ENCODE peak calls at places on chromosomes 4 and X, in seven cellular contexts. One of them, this sample, is unnamed.

GRCh38 chr4:2255501-2256155 is 6.3 kb downstream of the MXD4 start:
- DNase-seq in dorsolateral prefrontal cortex: peak; percentile 29
- DNase-seq in activated naive CD4-positive, alpha-beta T cell treated with anti-CD3 and anti-CD28 coated beads, Interleukin-2, amount 10 ng/mL, durations not matched to agents 7 days and 5 days: peak; percentile 17
- DNase-seq in GM12892: peak; percentile 11
- DNase-seq in T-cell: no peak
- DNase-seq in iris pigment epithelial cell: peak; percentile 45
- DNase-seq in ascending aorta: peak; percentile 11
- DNase-seq in this sample: no peak

GRCh38 chr4:8103991-8104390 is 54.6 kb downstream of the ABLIM2 start:
- DNase-seq in dorsolateral prefrontal cortex: no peak
- DNase-seq in activated naive CD4-positive, alpha-beta T cell treated with anti-CD3 and anti-CD28 coated beads, Interleukin-2, amount 10 ng/mL, durations not matched to agents 7 days and 5 days: no peak
- DNase-seq in GM12892: no peak
- DNase-seq in T-cell: no peak
- DNase-seq in iris pigment epithelial cell: no peak
- DNase-seq in ascending aorta: no peak
- DNase-seq in this sample: no peak

GRCh38 chrX:2511326-2511725 is 10.6 kb upstream of the DHRSX start:
- DNase-seq in dorsolateral prefrontal cortex: no peak
- DNase-seq in activated naive CD4-positive, alpha-beta T cell treated with anti-CD3 and anti-CD28 coated beads, Interleukin-2, amount 10 ng/mL, durations not matched to agents 7 days and 5 days: no peak
- DNase-seq in GM12892: no peak
- DNase-seq in T-cell: no peak
- DNase-seq in iris pigment epithelial cell: no peak
- DNase-seq in ascending aorta: no peak
- DNase-seq in this sample: no peak

GRCh38 chr4:20347526-20347925 is 95.8 kb downstream of the SLIT2 start:
- DNase-seq in dorsolateral prefrontal cortex: no peak
- DNase-seq in activated naive CD4-positive, alpha-beta T cell treated with anti-CD3 and anti-CD28 coated beads, Interleukin-2, amount 10 ng/mL, durations not matched to agents 7 days and 5 days: no peak
- DNase-seq in GM12892: no peak
- DNase-seq in T-cell: no peak
- DNase-seq in iris pigment epithelial cell: peak; percentile 72
- DNase-seq in ascending aorta: no peak
- DNase-seq in this sample: no peak

GRCh38 chr4:184899261-184900134 is 73.7 kb upstream of the ACSL1 start:
- DNase-seq in dorsolateral prefrontal cortex: no peak
- DNase-seq in activated naive CD4-positive, alpha-beta T cell treated with anti-CD3 and anti-CD28 coated beads, Interleukin-2, amount 10 ng/mL, durations not matched to agents 7 days and 5 days: no peak
- DNase-seq in GM12892: no peak
- DNase-seq in T-cell: no peak
- DNase-seq in iris pigment epithelial cell: peak; percentile 28
- DNase-seq in ascending aorta: no peak
- DNase-seq in this sample: no peak

GRCh38 chr4:70734168-70734954 is 12.6 kb downstream of the RUFY3 start:
- DNase-seq in dorsolateral prefrontal cortex: no peak
- DNase-seq in activated naive CD4-positive, alpha-beta T cell treated with anti-CD3 and anti-CD28 coated beads, Interleukin-2, amount 10 ng/mL, durations not matched to agents 7 days and 5 days: peak; percentile 67
- DNase-seq in GM12892: peak; percentile 36
- DNase-seq in T-cell: peak; percentile 24
- DNase-seq in iris pigment epithelial cell: peak; percentile 77
- DNase-seq in ascending aorta: no peak
- DNase-seq in this sample: no peak

GRCh38 chr4:40661803-40662202 is 32.1 kb upstream of the RBM47 start:
- DNase-seq in dorsolateral prefrontal cortex: no peak
- DNase-seq in activated naive CD4-positive, alpha-beta T cell treated with anti-CD3 and anti-CD28 coated beads, Interleukin-2, amount 10 ng/mL, durations not matched to agents 7 days and 5 days: no peak
- DNase-seq in GM12892: no peak
- DNase-seq in T-cell: no peak
- DNase-seq in iris pigment epithelial cell: no peak
- DNase-seq in ascending aorta: no peak
- DNase-seq in this sample: no peak

GRCh38 chr4:125639182-125639621 is 324.4 kb downstream of the FAT4 start:
- DNase-seq in dorsolateral prefrontal cortex: no peak
- DNase-seq in activated naive CD4-positive, alpha-beta T cell treated with anti-CD3 and anti-CD28 coated beads, Interleukin-2, amount 10 ng/mL, durations not matched to agents 7 days and 5 days: no peak
- DNase-seq in GM12892: no peak
- DNase-seq in T-cell: no peak
- DNase-seq in iris pigment epithelial cell: peak; percentile 15
- DNase-seq in ascending aorta: no peak
- DNase-seq in this sample: peak; percentile 30

GRCh38 chr4:185669288-185669687 is 134.0 kb upstream of the PDLIM3 start:
- DNase-seq in dorsolateral prefrontal cortex: no peak
- DNase-seq in activated naive CD4-positive, alpha-beta T cell treated with anti-CD3 and anti-CD28 coated beads, Interleukin-2, amount 10 ng/mL, durations not matched to agents 7 days and 5 days: no peak
- DNase-seq in GM12892: no peak
- DNase-seq in T-cell: no peak
- DNase-seq in iris pigment epithelial cell: no peak
- DNase-seq in ascending aorta: no peak
- DNase-seq in this sample: no peak

GRCh38 chr4:80071643-80072606 is 1.1 kb downstream of the ANTXR2 start:
- DNase-seq in dorsolateral prefrontal cortex: no peak
- DNase-seq in activated naive CD4-positive, alpha-beta T cell treated with anti-CD3 and anti-CD28 coated beads, Interleukin-2, amount 10 ng/mL, durations not matched to agents 7 days and 5 days: peak; percentile 68
- DNase-seq in GM12892: peak; percentile 6
- DNase-seq in T-cell: peak; percentile 48
- DNase-seq in iris pigment epithelial cell: peak; percentile 51
- DNase-seq in ascending aorta: no peak
- DNase-seq in this sample: peak; percentile 57

GRCh38 chr4:71107732-71108131 is 114.3 kb downstream of the DCK start:
- DNase-seq in dorsolateral prefrontal cortex: no peak
- DNase-seq in activated naive CD4-positive, alpha-beta T cell treated with anti-CD3 and anti-CD28 coated beads, Interleukin-2, amount 10 ng/mL, durations not matched to agents 7 days and 5 days: no peak
- DNase-seq in GM12892: no peak
- DNase-seq in T-cell: no peak
- DNase-seq in iris pigment epithelial cell: no peak
- DNase-seq in ascending aorta: no peak
- DNase-seq in this sample: no peak

GRCh38 chr4:2941138-2942036 is 21.8 kb downstream of the NOP14 start:
- DNase-seq in dorsolateral prefrontal cortex: no peak
- DNase-seq in activated naive CD4-positive, alpha-beta T cell treated with anti-CD3 and anti-CD28 coated beads, Interleukin-2, amount 10 ng/mL, durations not matched to agents 7 days and 5 days: no peak
- DNase-seq in GM12892: no peak
- DNase-seq in T-cell: no peak
- DNase-seq in iris pigment epithelial cell: no peak
- DNase-seq in ascending aorta: no peak
- DNase-seq in this sample: no peak

GRCh38 chr4:5389756-5390155 is 318.6 kb downstream of the EVC2 start:
- DNase-seq in dorsolateral prefrontal cortex: no peak
- DNase-seq in activated naive CD4-positive, alpha-beta T cell treated with anti-CD3 and anti-CD28 coated beads, Interleukin-2, amount 10 ng/mL, durations not matched to agents 7 days and 5 days: no peak
- DNase-seq in GM12892: no peak
- DNase-seq in T-cell: no peak
- DNase-seq in iris pigment epithelial cell: no peak
- DNase-seq in ascending aorta: no peak
- DNase-seq in this sample: no peak

GRCh38 chrX:129831486-129831885 is 12.2 kb downstream of the ZDHHC9 start:
- DNase-seq in dorsolateral prefrontal cortex: peak; percentile 54
- DNase-seq in activated naive CD4-positive, alpha-beta T cell treated with anti-CD3 and anti-CD28 coated beads, Interleukin-2, amount 10 ng/mL, durations not matched to agents 7 days and 5 days: no peak
- DNase-seq in GM12892: no peak
- DNase-seq in T-cell: no peak
- DNase-seq in iris pigment epithelial cell: no peak
- DNase-seq in ascending aorta: no peak
- DNase-seq in this sample: no peak

GRCh38 chr4:112144546-112145325 is 518 bp upstream of the FAM241A start:
- DNase-seq in dorsolateral prefrontal cortex: no peak
- DNase-seq in activated naive CD4-positive, alpha-beta T cell treated with anti-CD3 and anti-CD28 coated beads, Interleukin-2, amount 10 ng/mL, durations not matched to agents 7 days and 5 days: peak; percentile 23
- DNase-seq in GM12892: no peak
- DNase-seq in T-cell: no peak
- DNase-seq in iris pigment epithelial cell: no peak
- DNase-seq in ascending aorta: no peak
- DNase-seq in this sample: no peak

This sample was measured in NCI-H82.